ENCODE peak calls at places on chromosomes 3 and 15, in six cellular contexts. M is mammary epithelial cell, L is thoracic aorta, N is WERI-Rb-1, R is HepG2, C is ovary. B is an unnamed sample. For H3K36me3, the result is how much of the 10 kb centered on the place peaks cover.

GRCh38 chr15:65404196-65404872 is 18.4 kb downstream of the IGDCC4 start:
- DNase-seq in M (no peak), L (no peak), N (no peak), R (no peak), C (no peak), B (no peak)

GRCh38 chr15:51830279-51830806 is 890 bp downstream of the TMOD3 start:
- DNase-seq in M (peak), L (no peak), N (no peak), R (no peak), C (peak), B (peak)

GRCh38 chr3:146280859-146281258 is 30.0 kb upstream of the PLSCR4 start:
- DNase-seq in M (no peak), L (no peak), N (no peak), R (no peak), C (no peak), B (peak)

GRCh38 chr3:38545983-38546382 is 49.8 kb downstream of the EXOG start:
- DNase-seq in M (no peak), L (no peak), N (no peak), R (no peak), C (no peak), B (no peak)

GRCh38 chr3:149042766-149043386 is 43.5 kb downstream of the HLTF start:
- DNase-seq in M (peak), L (no peak), N (no peak), R (no peak), C (no peak), B (peak)

GRCh38 chr15:85727068-85727467 is 67.7 kb downstream of the KLHL25 start:
- DNase-seq in M (peak), L (no peak), N (no peak), R (no peak), C (no peak), B (peak)

GRCh38 chr15:64464271-64465005 is 4.1 kb downstream of the ZNF609 start:
- DNase-seq in M (no peak), L (no peak), N (peak), R (no peak), C (no peak), B (peak)

GRCh38 chr3:55893045-55893664 is 406.0 kb upstream of the WNT5A start:
- DNase-seq in M (no peak), L (no peak), N (no peak), R (no peak), C (no peak), B (peak)

GRCh38 chr3:127349501-127350171 is 61.8 kb upstream of the PRR20G start:
- DNase-seq in M (no peak), L (no peak), N (no peak), R (no peak), C (no peak), B (no peak)

GRCh38 chr15:66775127-66776105 is 73.4 kb downstream of the SMAD6 start:
- DNase-seq in M (no peak), L (no peak), N (no peak), R (no peak), C (peak), B (no peak)

GRCh38 chr3:108489776-108490175 is 20.6 kb downstream of the MYH15 start:
- DNase-seq in M (peak), L (no peak), N (peak), R (peak), C (no peak), B (peak)

GRCh38 chr3:183698760-183699159 is 1.2 kb downstream of the YEATS2 start:
- DNase-seq in M (no peak), L (no peak), N (no peak), R (no peak), C (no peak), B (peak)

GRCh38 chr3:115658337-115659181 is 35.2 kb downstream of the GAP43 start:
- DNase-seq in M (peak), L (peak), N (peak), R (peak), C (peak), B (peak)

GRCh38 chr3:123847209-123847608 is 36.9 kb downstream of the MYLK start:
- DNase-seq in M (no peak), L (no peak), N (no peak), R (no peak), C (no peak), B (no peak)

GRCh38 chr3:115072265-115073008 is 74.7 kb downstream of the ZBTB20 start:
- DNase-seq in M (peak), L (no peak), N (no peak), R (no peak), C (no peak), B (no peak)

GRCh38 chr3:99413504-99413903 is 224.9 kb upstream of the COL8A1 start:
- DNase-seq in M (peak), L (no peak), N (no peak), R (no peak), C (no peak), B (peak)

GRCh38 chr15:85010114-85010471 is 28.4 kb downstream of the PDE8A start:
- DNase-seq in M (no peak), L (no peak), N (no peak), R (no peak), C (no peak), B (no peak)

GRCh38 chr3:10977864-10978510 is 14.6 kb upstream of the SLC6A1 start:
- DNase-seq in M (no peak), L (no peak), N (no peak), R (no peak), C (no peak), B (peak)

GRCh38 chr15:84685304-84685703 is 27.3 kb upstream of the NMB start:
- DNase-seq in M (peak), L (peak), N (peak), R (no peak), C (no peak), B (peak)

GRCh38 chr3:78091478-78092119 is 1051.7 kb downstream of the ROBO2 start:
- DNase-seq in M (no peak), L (no peak), N (no peak), R (no peak), C (no peak), B (no peak)

GRCh38 chr3:81743096-81744025 is 18.1 kb downstream of the GBE1 start:
- DNase-seq in M (peak), L (peak), N (no peak), R (no peak), C (peak), B (peak)

GRCh38 chr15:39411102-39411989 is 169.5 kb upstream of the THBS1 start:
- DNase-seq in M (peak), L (no peak), N (no peak), R (no peak), C (no peak), B (no peak)

GRCh38 chr3:165837058-165837525 is at the start of gene BCHE:
- DNase-seq in M (no peak), L (no peak), N (no peak), R (no peak), C (no peak), B (no peak)

GRCh38 chr3:103295974-103296570 is 861.3 kb downstream of the ZPLD1 start:
- DNase-seq in M (peak), L (no peak), N (no peak), R (peak), C (no peak), B (peak)

GRCh38 chr15:71940004-71940588 is 129.7 kb downstream of the NR2E3 start:
- DNase-seq in M (peak), L (no peak), N (no peak), R (no peak), C (no peak), B (no peak)

GRCh38 chr15:27017168-27017809 is 46.3 kb downstream of the GABRG3 start:
- DNase-seq in M (peak), L (no peak), N (peak), R (peak), C (no peak), B (peak)

GRCh38 chr3:128385080-128385832 is 81.4 kb downstream of the DNAJB8 start:
- DNase-seq in M (no peak), L (peak), N (no peak), R (peak), C (peak), B (peak)

GRCh38 chr3:53159415-53160135 is 1.4 kb upstream of the PRKCD start:
- DNase-seq in M (no peak), L (no peak), N (no peak), R (peak), C (no peak), B (no peak)

GRCh38 chr15:97902140-97902780 is 58.2 kb upstream of the ARRDC4 start:
- DNase-seq in M (peak), L (no peak), N (no peak), R (no peak), C (no peak), B (no peak)

DNA sequence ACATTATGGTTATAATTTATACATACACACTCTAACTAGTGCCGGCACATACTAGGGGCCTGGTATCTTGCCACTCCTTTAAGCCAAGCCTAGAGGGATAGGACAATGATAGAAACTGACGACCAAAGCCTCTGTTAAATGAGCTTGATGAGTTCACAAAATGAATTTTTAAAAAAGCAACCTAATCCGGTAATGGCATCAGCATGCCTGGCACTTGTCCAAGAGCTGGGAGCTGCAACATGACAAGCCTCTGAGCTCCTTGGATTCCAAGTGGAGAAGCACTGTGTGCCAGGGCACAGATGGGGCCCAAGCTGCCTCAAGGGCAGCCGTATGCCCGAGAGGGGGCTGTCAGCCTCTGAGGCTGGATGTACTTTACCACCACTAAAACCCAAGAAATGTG is 9.7 kb downstream of the ETV5 start:
- DNase-seq in M (peak), L (peak), N (peak), R (no peak), C (peak), B (peak)
- H3K36me3 ChIP-seq in M (under half), L (under half), N (under half), R (under half), C (under half), B (under half)

DNA sequence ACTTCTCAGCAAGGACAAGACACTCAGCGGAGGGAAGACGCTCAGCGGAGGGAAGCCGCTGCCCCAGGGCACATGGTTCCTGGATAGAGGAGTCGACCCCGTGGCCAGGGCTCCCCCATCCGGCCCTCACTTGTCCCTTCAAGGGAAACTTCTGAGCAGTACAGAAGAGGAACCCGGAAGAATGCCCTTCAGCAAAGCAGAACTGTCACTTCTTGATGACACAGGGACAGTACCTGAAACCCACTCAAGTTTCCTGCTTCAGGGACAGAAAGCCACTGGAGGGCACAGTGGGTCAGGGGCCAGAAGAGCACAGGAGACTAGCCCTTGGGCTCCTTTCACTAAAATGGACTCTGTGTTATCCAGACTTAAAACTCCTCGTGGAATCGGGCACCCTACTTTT is 97.8 kb upstream of the RPL32 start:
- DNase-seq in M (no peak), L (no peak), N (no peak), R (no peak), C (no peak), B (no peak)
- H3K36me3 ChIP-seq in M (under half), L (under half), N (half or more), R (under half), C (under half), B (under half)

GRCh38 chr3:168990621-168991020 is 672.9 kb downstream of the MECOM start:
- DNase-seq in M (no peak), L (no peak), N (no peak), R (no peak), C (no peak), B (no peak)
- H3K36me3 ChIP-seq in M (under half), L (under half), N (under half), R (under half), C (under half), B (under half)

GRCh38 chr15:42158941-42159340 is 2.5 kb upstream of the PLA2G4F start:
- DNase-seq in M (no peak), L (no peak), N (no peak), R (no peak), C (no peak), B (no peak)

GRCh38 chr15:42159381-42160015 is 3.1 kb upstream of the PLA2G4F start:
- DNase-seq in M (no peak), L (no peak), N (no peak), R (no peak), C (no peak), B (no peak)

GRCh38 chr15:42157981-42158765 is 1.7 kb upstream of the PLA2G4F start:
- DNase-seq in M (peak), L (no peak), N (no peak), R (no peak), C (no peak), B (peak)

GRCh38 chr15:42157381-42157780 is 945 bp upstream of the PLA2G4F start:
- DNase-seq in M (no peak), L (no peak), N (no peak), R (no peak), C (no peak), B (no peak)

GRCh38 chr15:42160110-42160509 is 3.7 kb upstream of the PLA2G4F start:
- DNase-seq in M (no peak), L (no peak), N (no peak), R (no peak), C (no peak), B (no peak)
- H3K36me3 ChIP-seq in M (under half), L (half or more), N (under half), R (under half), C (under half), B (half or more)

GRCh38 chr15:92900712-92901052 is 558 bp downstream of the CHD2 start:
- DNase-seq in M (no peak), L (no peak), N (no peak), R (no peak), C (no peak), B (no peak)

GRCh38 chr15:92897620-92898019 is 2.5 kb upstream of the CHD2 start:
- DNase-seq in M (no peak), L (no peak), N (no peak), R (no peak), C (no peak), B (no peak)

GRCh38 chr15:92899910-92900711 is at the start of gene CHD2:
- DNase-seq in M (peak), L (no peak), N (peak), R (peak), C (peak), B (peak)

GRCh38 chr15:92901053-92901761 is 1.1 kb downstream of the CHD2 start:
- DNase-seq in M (peak), L (no peak), N (no peak), R (no peak), C (no peak), B (no peak)

DNA sequence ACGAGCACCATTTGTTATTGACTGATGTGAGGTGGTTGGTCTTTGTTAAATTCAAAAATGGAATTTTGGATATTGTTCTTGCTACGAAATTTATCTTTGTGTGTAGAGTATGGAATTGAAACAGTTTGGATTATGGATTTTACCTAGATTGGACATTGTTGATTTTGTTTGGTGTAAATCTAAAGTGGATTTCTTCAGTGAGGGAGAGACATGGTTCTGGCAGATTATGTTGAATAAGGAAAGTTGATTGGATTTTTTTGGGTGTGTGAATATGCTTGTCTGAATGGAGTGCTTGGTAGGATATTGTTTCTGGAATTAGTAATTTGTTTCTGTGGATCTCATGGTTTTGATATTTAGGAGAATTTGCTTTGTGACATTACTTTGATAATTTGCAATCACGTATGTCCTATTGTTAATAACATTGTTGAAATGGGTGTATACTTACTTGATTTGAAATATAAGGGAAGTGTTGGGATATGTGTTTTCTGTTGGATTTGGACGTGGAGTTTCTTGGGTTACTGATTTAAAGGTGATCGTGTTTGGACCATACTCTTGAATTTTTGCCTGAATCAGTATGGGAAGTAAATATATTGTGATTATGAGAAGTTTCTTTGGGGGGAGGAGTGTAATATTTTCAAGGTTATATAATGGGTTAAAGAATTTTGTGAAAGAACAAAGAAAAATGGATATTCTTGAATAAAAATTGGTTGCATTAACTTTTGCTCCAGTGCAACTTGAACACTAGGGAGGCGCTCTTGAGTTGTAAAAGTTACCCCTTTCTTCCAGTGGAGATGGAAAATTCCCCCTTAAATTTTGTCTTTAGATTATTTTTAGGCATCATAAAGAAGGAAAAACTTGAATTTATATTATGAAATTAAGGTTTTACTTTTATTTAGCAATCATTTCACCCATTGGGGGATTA is 875 bp upstream of the CHD2 start:
- DNase-seq in M (no peak), L (no peak), N (no peak), R (no peak), C (no peak), B (no peak)
- H3K36me3 ChIP-seq in M (under half), L (under half), N (half or more), R (under half), C (under half), B (half or more)

DNA sequence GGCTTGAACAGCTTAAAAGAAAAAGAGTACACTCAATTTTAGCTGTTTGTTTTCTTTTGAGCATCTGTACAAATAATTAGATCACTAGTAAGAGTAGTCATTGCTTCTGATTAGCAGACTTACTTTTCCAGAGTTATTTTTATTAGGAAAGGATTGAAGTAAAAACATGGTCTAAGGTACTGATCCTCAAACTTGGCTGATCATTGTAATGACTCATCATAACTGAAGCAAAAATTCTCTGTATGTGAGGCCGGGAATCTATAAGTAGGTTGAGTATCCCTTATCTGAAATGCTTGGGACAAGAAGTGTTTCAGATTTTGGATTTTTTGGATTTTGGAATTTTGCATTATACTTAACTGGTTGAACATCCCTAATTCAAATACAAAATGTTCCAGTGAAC is 12.4 kb downstream of the NMD3 start:
- DNase-seq in M (no peak), L (no peak), N (no peak), R (no peak), C (no peak), B (no peak)
- H3K36me3 ChIP-seq in M (under half), L (under half), N (half or more), R (under half), C (under half), B (half or more)

GRCh38 chr15:59678171-59678570 is 10.9 kb downstream of the BNIP2 start:
- DNase-seq in M (no peak), L (no peak), N (no peak), R (no peak), C (no peak), B (no peak)
- H3K36me3 ChIP-seq in M (half or more), L (half or more), N (half or more), R (under half), C (under half), B (half or more)

GRCh38 chr3:8536106-8537052 is 34.8 kb downstream of the LMCD1 start:
- DNase-seq in M (no peak), L (no peak), N (no peak), R (no peak), C (peak), B (no peak)
- H3K36me3 ChIP-seq in M (under half), L (half or more), N (under half), R (under half), C (under half), B (half or more)